ENCODE peak calls at places on chromosomes 13 and 19, in eight cellular contexts. One of them, this sample, is unnamed.
A peak's percentile ranks its signal among the peaks of the same experiment; 100 is the strongest.

GRCh38 chr13:36353001-36353400 is 6.8 kb upstream of the SPART start:
- DNase-seq in EH: peak; percentile 25
- DNase-seq in NCI-H1048: no peak
- DNase-seq in fibroblast of lung: no peak
- DNase-seq in thoracic aorta: no peak
- DNase-seq in mesothelial cell of epicardium: no peak
- DNase-seq in HCEC 1CT: no peak
- DNase-seq in amniotic stem cell: no peak
- DNase-seq in this sample: no peak

GRCh38 chr19:40611096-40611495 is 9.9 kb downstream of the LTBP4 start:
- DNase-seq in fibroblast of lung: no peak
- DNase-seq in mesothelial cell of epicardium: no peak
- DNase-seq in thoracic aorta: no peak
- DNase-seq in amniotic stem cell: no peak
- DNase-seq in NCI-H1048: no peak
- DNase-seq in EH: no peak
- DNase-seq in HCEC 1CT: no peak
- DNase-seq in this sample: no peak

GRCh38 chr13:47623862-47624261 is 377.2 kb downstream of the SUCLA2 start:
- DNase-seq in mesothelial cell of epicardium: no peak
- DNase-seq in EH: no peak
- DNase-seq in NCI-H1048: no peak
- DNase-seq in amniotic stem cell: no peak
- DNase-seq in thoracic aorta: no peak
- DNase-seq in HCEC 1CT: no peak
- DNase-seq in fibroblast of lung: no peak
- DNase-seq in this sample: no peak

GRCh38 chr13:41034382-41034781 is 15.3 kb upstream of the ELF1 start:
- DNase-seq in thoracic aorta: no peak
- DNase-seq in NCI-H1048: no peak
- DNase-seq in EH: no peak
- DNase-seq in HCEC 1CT: no peak
- DNase-seq in fibroblast of lung: no peak
- DNase-seq in mesothelial cell of epicardium: no peak
- DNase-seq in amniotic stem cell: no peak
- DNase-seq in this sample: no peak

GRCh38 chr19:24004166-24004565 is 82.8 kb upstream of the ZNF254 start:
- DNase-seq in fibroblast of lung: no peak
- DNase-seq in EH: no peak
- DNase-seq in mesothelial cell of epicardium: no peak
- DNase-seq in thoracic aorta: no peak
- DNase-seq in NCI-H1048: no peak
- DNase-seq in HCEC 1CT: no peak
- DNase-seq in amniotic stem cell: no peak
- DNase-seq in this sample: no peak

GRCh38 chr13:36310417-36311108 is 12.9 kb upstream of the CCDC169 start:
- DNase-seq in EH: no peak
- DNase-seq in thoracic aorta: no peak
- DNase-seq in NCI-H1048: no peak
- DNase-seq in HCEC 1CT: no peak
- DNase-seq in amniotic stem cell: no peak
- DNase-seq in fibroblast of lung: no peak
- DNase-seq in mesothelial cell of epicardium: no peak
- DNase-seq in this sample: no peak

GRCh38 chr13:103140001-103140671 is 73.9 kb upstream of the SLC10A2 start:
- DNase-seq in NCI-H1048: no peak
- DNase-seq in mesothelial cell of epicardium: no peak
- DNase-seq in thoracic aorta: no peak
- DNase-seq in amniotic stem cell: peak; percentile 7
- DNase-seq in HCEC 1CT: no peak
- DNase-seq in fibroblast of lung: peak; percentile 2
- DNase-seq in EH: peak; percentile 24
- DNase-seq in this sample: peak; percentile 53

GRCh38 chr13:48155850-48156249 is 60.9 kb upstream of the MED4 start:
- DNase-seq in amniotic stem cell: no peak
- DNase-seq in HCEC 1CT: peak; percentile 75
- DNase-seq in thoracic aorta: no peak
- DNase-seq in mesothelial cell of epicardium: no peak
- DNase-seq in NCI-H1048: no peak
- DNase-seq in EH: peak; percentile 27
- DNase-seq in fibroblast of lung: peak; percentile 21
- DNase-seq in this sample: peak; percentile 85

GRCh38 chr13:27425151-27425917 is 915 bp downstream of the GTF3A start:
- DNase-seq in fibroblast of lung: no peak
- DNase-seq in thoracic aorta: no peak
- DNase-seq in amniotic stem cell: no peak
- DNase-seq in HCEC 1CT: peak; percentile 26
- DNase-seq in mesothelial cell of epicardium: no peak
- DNase-seq in EH: no peak
- DNase-seq in NCI-H1048: no peak
- DNase-seq in this sample: peak; percentile 60

GRCh38 chr19:1474011-1474764 is 4.8 kb downstream of the C19orf25 start:
- DNase-seq in fibroblast of lung: no peak
- DNase-seq in thoracic aorta: no peak
- DNase-seq in HCEC 1CT: peak; percentile 5
- DNase-seq in amniotic stem cell: no peak
- DNase-seq in EH: no peak
- DNase-seq in mesothelial cell of epicardium: no peak
- DNase-seq in NCI-H1048: no peak
- DNase-seq in this sample: no peak

GRCh38 chr13:74683411-74683810 is 549.2 kb upstream of the KLF12 start:
- DNase-seq in EH: peak; percentile 13
- DNase-seq in NCI-H1048: no peak
- DNase-seq in fibroblast of lung: no peak
- DNase-seq in HCEC 1CT: no peak
- DNase-seq in thoracic aorta: no peak
- DNase-seq in amniotic stem cell: no peak
- DNase-seq in mesothelial cell of epicardium: no peak
- DNase-seq in this sample: no peak

GRCh38 chr13:43153436-43154082 is 130.2 kb downstream of the DNAJC15 start:
- DNase-seq in amniotic stem cell: peak; percentile 77
- DNase-seq in thoracic aorta: no peak
- DNase-seq in HCEC 1CT: peak; percentile 43
- DNase-seq in NCI-H1048: no peak
- DNase-seq in fibroblast of lung: peak; percentile 79
- DNase-seq in mesothelial cell of epicardium: no peak
- DNase-seq in EH: peak; percentile 96
- DNase-seq in this sample: no peak

GRCh38 chr19:29806098-29806866 is 5.5 kb upstream of the CCNE1 start:
- DNase-seq in NCI-H1048: no peak
- DNase-seq in HCEC 1CT: no peak
- DNase-seq in EH: peak; percentile 23
- DNase-seq in fibroblast of lung: peak; percentile 44
- DNase-seq in amniotic stem cell: no peak
- DNase-seq in mesothelial cell of epicardium: no peak
- DNase-seq in thoracic aorta: no peak
- DNase-seq in this sample: peak; percentile 18